ENCODE peak calls at places on chromosome 14, in six cellular contexts. U, K, G, Q, W and E are unnamed samples.

GRCh38 chr14:90453401-90453951 is 56.6 kb downstream of the CALM1 start:
- DNase-seq in U (peak; percentile 25), K (peak; percentile 44), G (no peak), Q (peak; percentile 68), W (peak; percentile 57), E (no peak)

GRCh38 chr14:91996951-91997371 is 42.9 kb downstream of the TRIP11 start:
- DNase-seq in U (peak; percentile 25), K (peak; percentile 73), G (peak; percentile 51), Q (no peak), W (no peak), E (no peak)

GRCh38 chr14:35789651-35790050 is 19.4 kb downstream of the RALGAPA1 start:
- DNase-seq in U (peak; percentile 50), K (no peak), G (no peak), Q (no peak), W (no peak), E (no peak)

GRCh38 chr14:57865450-57866198 is at the start of gene SLC35F4:
- DNase-seq in U (no peak), K (peak; percentile 66), G (no peak), Q (peak; percentile 46), W (peak; percentile 33), E (peak; percentile 54)

GRCh38 chr14:98665019-98665418 is 607.0 kb downstream of the BCL11B start:
- DNase-seq in U (no peak), K (no peak), G (no peak), Q (no peak), W (no peak), E (no peak)

GRCh38 chr14:102644523-102644922 is 52.1 kb downstream of the RCOR1 start:
- DNase-seq in U (no peak), K (no peak), G (no peak), Q (no peak), W (no peak), E (no peak)

GRCh38 chr14:32438511-32438910 is 109.4 kb downstream of the AKAP6 start:
- DNase-seq in U (no peak), K (no peak), G (no peak), Q (no peak), W (no peak), E (no peak)

GRCh38 chr14:73503648-73504047 is 12.9 kb downstream of the RIOX1 start:
- DNase-seq in U (peak; percentile 52), K (no peak), G (no peak), Q (no peak), W (no peak), E (no peak)

GRCh38 chr14:26719514-26719913 is 121.7 kb upstream of the NOVA1 start:
- DNase-seq in U (no peak), K (no peak), G (peak; percentile 73), Q (no peak), W (no peak), E (no peak)

GRCh38 chr14:92207012-92207927 is 85.5 kb downstream of the CPSF2 start:
- DNase-seq in U (no peak), K (no peak), G (no peak), Q (no peak), W (no peak), E (no peak)

DNA sequence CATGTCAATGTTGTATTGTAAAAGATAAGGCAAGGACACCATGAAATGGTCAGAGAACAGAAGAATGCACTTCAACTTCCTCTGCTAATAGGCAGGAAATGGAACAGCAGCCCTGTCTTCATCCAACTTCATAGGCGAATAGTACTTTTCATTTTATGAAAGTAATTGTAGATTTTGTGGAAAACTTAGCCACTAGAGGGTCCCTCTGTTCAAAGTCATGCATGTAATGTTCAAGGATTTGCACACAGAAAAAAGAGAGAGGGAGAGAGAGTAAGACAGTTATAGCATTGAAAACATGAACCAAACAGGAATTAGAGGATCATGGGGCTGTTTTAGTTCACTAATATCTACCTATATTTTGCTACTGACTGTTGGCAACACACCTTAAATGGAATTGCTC is 172.2 kb downstream of the FLRT2 start:
- DNase-seq in U (no peak), K (no peak), G (no peak), Q (no peak), W (no peak), E (no peak)
- H3K27ac ChIP-seq in U (no peak overlapping the region), K (no peak overlapping the region), G (no peak overlapping the region), Q (no peak overlapping the region), W (no peak overlapping the region), E (no peak overlapping the region)

GRCh38 chr14:52013984-52014600 is 24.7 kb downstream of the RTRAF start:
- DNase-seq in U (no peak), K (no peak), G (peak; percentile 20), Q (no peak), W (no peak), E (no peak)

GRCh38 chr14:52018252-52018651 is 28.9 kb downstream of the RTRAF start:
- DNase-seq in U (no peak), K (peak; percentile 26), G (no peak), Q (no peak), W (no peak), E (no peak)

GRCh38 chr14:52014601-52015267 is 25.4 kb downstream of the RTRAF start:
- DNase-seq in U (no peak), K (no peak), G (no peak), Q (no peak), W (no peak), E (no peak)

GRCh38 chr14:52012635-52013034 is 23.3 kb downstream of the RTRAF start:
- DNase-seq in U (no peak), K (no peak), G (no peak), Q (peak; percentile 61), W (peak; percentile 49), E (peak; percentile 79)

DNA sequence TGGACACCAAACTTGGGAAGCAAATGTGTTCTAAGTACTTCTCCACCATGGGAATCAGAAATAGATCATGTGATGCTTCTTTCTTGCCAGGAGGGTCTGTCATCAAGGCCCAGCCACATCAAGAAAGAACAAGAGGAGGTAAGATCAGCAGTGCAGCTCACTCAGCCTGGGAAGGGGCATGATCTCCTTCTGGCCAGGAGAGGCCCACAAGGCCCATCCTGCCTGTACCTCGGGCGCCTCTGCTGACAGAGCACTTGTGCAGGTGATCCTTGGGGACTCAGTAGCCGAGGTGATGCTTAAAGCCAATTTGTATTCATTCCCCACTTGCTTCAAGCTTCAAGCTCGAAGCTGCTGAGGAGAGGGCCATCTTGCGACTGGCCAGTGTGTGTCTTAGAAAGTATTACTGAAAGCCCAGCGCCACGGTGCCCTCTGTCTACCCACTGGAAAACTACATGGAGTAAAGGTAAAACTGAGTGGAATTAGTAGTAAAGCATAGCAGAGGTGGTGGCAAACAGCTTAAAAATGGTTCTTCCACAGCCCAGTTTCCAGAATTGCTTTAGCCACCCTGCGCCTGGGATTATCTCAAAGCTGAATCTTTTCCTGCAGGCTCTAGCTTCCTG is 26.2 kb downstream of the RTRAF start:
- DNase-seq in U (peak; percentile 41), K (peak; percentile 46), G (peak; percentile 39), Q (peak; percentile 57), W (no peak), E (no peak)
- TF ChIP-seq CTCF in U (peak; percentile 77), K (peak; percentile 35), G (peak; percentile 18), Q (peak; percentile 42), W (no peak), E (no peak)

GRCh38 chr14:75928587-75929230 is 53.1 kb downstream of the TGFB3 start:
- DNase-seq in U (no peak), K (no peak), G (no peak), Q (no peak), W (no peak), E (no peak)
- H3K27ac ChIP-seq in U (no peak overlapping the region), K (peak overlapping the region; percentile 47), G (no peak overlapping the region), Q (no peak overlapping the region), W (no peak overlapping the region), E (peak overlapping the region; percentile 70)

DNA sequence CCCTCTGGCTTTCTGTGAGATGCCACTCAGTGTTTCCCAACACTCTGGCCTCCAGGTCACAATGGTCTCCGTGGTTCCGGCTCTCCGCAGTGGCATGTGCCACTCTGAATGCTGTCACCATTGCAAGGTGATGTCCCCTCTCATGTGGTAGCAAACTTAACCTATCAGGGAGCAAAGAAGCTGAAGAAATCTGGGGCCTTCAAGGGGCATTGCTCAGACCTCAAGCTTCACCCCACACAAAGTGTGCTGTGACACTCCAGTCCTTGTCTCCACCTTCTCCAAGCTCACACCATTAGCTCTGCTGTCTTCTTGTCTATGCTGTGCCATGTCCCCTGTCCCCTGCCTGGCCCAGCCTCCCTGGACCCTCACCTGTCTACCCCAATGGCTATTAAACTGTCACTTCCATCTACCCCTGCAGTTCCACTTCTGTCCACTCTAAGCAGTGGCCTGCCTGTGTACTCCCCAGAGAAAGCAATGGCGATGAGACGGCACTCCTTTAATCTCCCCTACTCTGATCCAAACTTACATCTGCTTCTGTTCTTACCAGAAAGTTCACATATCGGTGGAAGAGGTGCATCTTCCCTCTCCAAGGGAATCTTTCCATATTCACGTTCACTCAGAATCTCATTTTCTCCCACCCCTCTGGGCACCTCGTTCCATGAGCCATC is 93.7 kb downstream of the DHRS2 start:
- DNase-seq in U (no peak), K (no peak), G (peak; percentile 14), Q (no peak), W (no peak), E (no peak)
- TF ChIP-seq CTCF in U (peak; percentile 44), K (no peak), G (no peak), Q (no peak), W (no peak), E (no peak)

GRCh38 chr14:100048786-100049185 is 16.4 kb upstream of the EVL start:
- DNase-seq in U (no peak), K (no peak), G (no peak), Q (no peak), W (no peak), E (no peak)
- H3K27ac ChIP-seq in U (no peak overlapping the region), K (no peak overlapping the region), G (no peak overlapping the region), Q (no peak overlapping the region), W (no peak overlapping the region), E (no peak overlapping the region)

GRCh38 chr14:69471916-69472315 is 12.6 kb upstream of the PLEKHD1 start:
- DNase-seq in U (no peak), K (peak; percentile 0), G (no peak), Q (no peak), W (no peak), E (no peak)

GRCh38 chr14:69471436-69471835 is 13.1 kb upstream of the PLEKHD1 start:
- DNase-seq in U (no peak), K (no peak), G (no peak), Q (no peak), W (no peak), E (no peak)

GRCh38 chr14:69479696-69480095 is 4.8 kb upstream of the PLEKHD1 start:
- DNase-seq in U (no peak), K (no peak), G (no peak), Q (no peak), W (no peak), E (no peak)

GRCh38 chr14:69473271-69473670 is 11.3 kb upstream of the PLEKHD1 start:
- DNase-seq in U (no peak), K (no peak), G (no peak), Q (no peak), W (no peak), E (no peak)

DNA sequence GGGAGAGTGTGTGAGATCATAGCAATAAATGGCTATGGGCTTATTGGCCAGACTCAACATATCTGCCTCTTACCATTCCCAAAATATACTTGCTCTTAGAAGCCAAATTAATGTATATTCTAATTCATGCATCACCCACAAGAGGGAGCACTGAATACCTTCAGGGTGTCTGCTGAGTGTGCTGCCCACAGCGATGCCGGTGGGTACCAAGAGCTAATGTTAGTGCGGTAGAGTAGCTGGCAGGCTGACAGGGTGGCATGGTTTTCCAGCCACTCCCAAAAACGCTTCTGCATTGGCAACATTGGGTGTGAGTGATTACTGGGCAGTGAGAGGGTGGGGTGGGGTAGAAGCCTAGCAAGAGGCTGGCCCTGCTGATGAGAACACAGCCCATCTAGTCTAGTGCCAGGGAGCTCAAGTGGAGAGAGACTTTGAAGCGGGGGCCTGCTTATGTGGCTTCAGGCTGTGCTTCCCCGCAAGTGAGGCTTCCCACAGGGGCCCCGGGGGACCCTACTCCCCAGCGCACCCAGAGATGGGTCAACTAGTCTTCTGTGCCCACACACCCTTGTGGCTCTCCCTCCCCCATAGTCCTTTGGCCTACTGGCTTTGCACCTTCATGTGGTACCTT is 9.2 kb upstream of the PLEKHD1 start:
- DNase-seq in U (no peak), K (peak; percentile 7), G (peak; percentile 56), Q (no peak), W (no peak), E (no peak)
- TF ChIP-seq CTCF in U (peak; percentile 66), K (peak; percentile 28), G (peak; percentile 47), Q (no peak), W (no peak), E (peak; percentile 32)